ENCODE peak calls at places on chromosomes 11 and 22, in eight cellular contexts. Q, P, U, H, N, R, I and W are unnamed samples.

GRCh38 chr22:45552580-45553332 is 50.1 kb downstream of the FBLN1 start:
- DNase-seq in Q (no peak), P (no peak), U (peak), H (peak), N (peak), R (no peak), I (no peak), W (peak)

GRCh38 chr11:32538804-32539203 is 44.8 kb upstream of the EIF3M start:
- DNase-seq in Q (no peak), P (no peak), U (no peak), H (no peak), N (no peak), R (no peak), I (no peak), W (no peak)

GRCh38 chr11:75946531-75947530 is 131.8 kb downstream of the UVRAG start:
- DNase-seq in Q (peak), P (no peak), U (peak), H (peak), N (peak), R (no peak), I (no peak), W (no peak)

GRCh38 chr22:24138649-24139420 is 42.5 kb upstream of the SUSD2 start:
- DNase-seq in Q (no peak), P (no peak), U (no peak), H (no peak), N (no peak), R (no peak), I (no peak), W (peak)

GRCh38 chr11:6618117-6619020 is 853 bp downstream of the TPP1 start:
- DNase-seq in Q (no peak), P (no peak), U (peak), H (peak), N (no peak), R (peak), I (no peak), W (peak)

GRCh38 chr22:20093437-20093836 is 13.4 kb downstream of the DGCR8 start:
- DNase-seq in Q (no peak), P (no peak), U (no peak), H (no peak), N (no peak), R (no peak), I (no peak), W (peak)

GRCh38 chr11:65026810-65027209 is 429 bp upstream of the SNX15 start:
- DNase-seq in Q (no peak), P (no peak), U (peak), H (no peak), N (no peak), R (no peak), I (no peak), W (no peak)

GRCh38 chr22:32880906-32881596 is 79.5 kb downstream of the TIMP3 start:
- DNase-seq in Q (no peak), P (no peak), U (no peak), H (peak), N (no peak), R (no peak), I (no peak), W (no peak)

GRCh38 chr11:128467610-128468041 is 119.7 kb downstream of the ETS1 start:
- DNase-seq in Q (peak), P (no peak), U (peak), H (peak), N (no peak), R (no peak), I (no peak), W (peak)

GRCh38 chr11:78459738-78460137 is 42.1 kb upstream of the GAB2 start:
- DNase-seq in Q (no peak), P (no peak), U (no peak), H (no peak), N (no peak), R (no peak), I (no peak), W (no peak)

GRCh38 chr11:89136606-89137005 is 41.1 kb upstream of the TYR start:
- DNase-seq in Q (no peak), P (no peak), U (no peak), H (no peak), N (no peak), R (no peak), I (no peak), W (no peak)

GRCh38 chr11:86072211-86072610 is 3.3 kb upstream of the PICALM start:
- DNase-seq in Q (no peak), P (no peak), U (peak), H (no peak), N (no peak), R (no peak), I (no peak), W (no peak)

GRCh38 chr11:84420261-84420660 is 1134.1 kb upstream of the CCDC90B start:
- DNase-seq in Q (no peak), P (peak), U (peak), H (peak), N (peak), R (no peak), I (no peak), W (no peak)

GRCh38 chr11:1158681-1159525 is 1.1 kb downstream of the MUC5AC start:
- DNase-seq in Q (no peak), P (no peak), U (no peak), H (no peak), N (no peak), R (no peak), I (no peak), W (peak)

GRCh38 chr11:7246179-7246578 is 5.5 kb upstream of the SYT9 start:
- DNase-seq in Q (no peak), P (no peak), U (peak), H (no peak), N (no peak), R (no peak), I (no peak), W (no peak)

DNA sequence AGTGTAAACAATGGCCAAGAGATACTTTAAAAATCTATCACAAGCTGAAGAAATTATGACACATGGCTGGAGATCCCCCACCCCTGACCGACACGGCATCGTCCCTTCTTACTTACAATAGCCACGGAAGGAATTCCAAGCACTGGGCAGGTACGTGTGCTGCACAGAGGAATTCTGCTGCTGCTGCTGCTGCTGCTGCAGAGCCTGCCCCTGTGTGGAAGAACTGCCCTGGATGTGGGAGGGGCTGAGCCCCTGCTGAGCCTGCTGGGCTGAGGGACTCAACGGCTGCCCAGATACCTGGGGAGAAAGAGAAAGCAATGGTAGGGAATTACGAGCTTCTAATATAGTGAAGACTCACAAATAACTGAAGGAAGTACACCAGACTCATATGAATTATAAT is 15.0 kb upstream of the NFRKB start:
- DNase-seq in Q (no peak), P (no peak), U (no peak), H (no peak), N (peak), R (no peak), I (no peak), W (no peak)
- H3K27ac ChIP-seq in Q (no peak), P (no peak), U (no peak), H (no peak), N (no peak), R (no peak), I (no peak), W (no peak)

GRCh38 chr11:82718841-82719240 is 14.8 kb downstream of the FAM181B start:
- DNase-seq in Q (no peak), P (no peak), U (no peak), H (no peak), N (no peak), R (no peak), I (no peak), W (no peak)
- H2AFZ ChIP-seq in Q (no peak), P (no peak), U (no peak), H (no peak), N (peak), R (no peak), I (no peak), W (no peak)

DNA sequence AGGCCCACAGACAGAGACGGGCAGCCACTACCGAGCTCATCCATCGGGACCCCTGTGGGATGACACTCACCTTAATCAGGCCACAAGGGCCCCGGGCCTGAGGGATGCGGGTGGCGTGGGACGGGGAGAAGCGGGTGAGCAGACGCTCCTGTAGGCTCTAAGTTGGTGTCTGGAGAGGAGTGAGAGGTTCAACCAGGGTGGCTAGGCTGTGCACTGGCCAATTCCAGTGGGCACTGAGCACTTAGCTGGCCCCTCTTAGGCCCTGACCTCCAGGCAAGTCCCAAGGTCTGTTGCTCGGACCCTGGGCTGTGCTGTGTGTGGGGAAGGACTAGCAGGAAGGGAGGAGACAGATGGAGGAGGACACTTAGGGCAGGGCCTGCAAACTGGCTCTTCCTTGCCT is 139.3 kb downstream of the ST3GAL4 start:
- DNase-seq in Q (no peak), P (no peak), U (no peak), H (no peak), N (no peak), R (no peak), I (no peak), W (peak)
- H3K27ac ChIP-seq in Q (no peak), P (no peak), U (no peak), H (no peak), N (no peak), R (no peak), I (no peak), W (no peak)

DNA sequence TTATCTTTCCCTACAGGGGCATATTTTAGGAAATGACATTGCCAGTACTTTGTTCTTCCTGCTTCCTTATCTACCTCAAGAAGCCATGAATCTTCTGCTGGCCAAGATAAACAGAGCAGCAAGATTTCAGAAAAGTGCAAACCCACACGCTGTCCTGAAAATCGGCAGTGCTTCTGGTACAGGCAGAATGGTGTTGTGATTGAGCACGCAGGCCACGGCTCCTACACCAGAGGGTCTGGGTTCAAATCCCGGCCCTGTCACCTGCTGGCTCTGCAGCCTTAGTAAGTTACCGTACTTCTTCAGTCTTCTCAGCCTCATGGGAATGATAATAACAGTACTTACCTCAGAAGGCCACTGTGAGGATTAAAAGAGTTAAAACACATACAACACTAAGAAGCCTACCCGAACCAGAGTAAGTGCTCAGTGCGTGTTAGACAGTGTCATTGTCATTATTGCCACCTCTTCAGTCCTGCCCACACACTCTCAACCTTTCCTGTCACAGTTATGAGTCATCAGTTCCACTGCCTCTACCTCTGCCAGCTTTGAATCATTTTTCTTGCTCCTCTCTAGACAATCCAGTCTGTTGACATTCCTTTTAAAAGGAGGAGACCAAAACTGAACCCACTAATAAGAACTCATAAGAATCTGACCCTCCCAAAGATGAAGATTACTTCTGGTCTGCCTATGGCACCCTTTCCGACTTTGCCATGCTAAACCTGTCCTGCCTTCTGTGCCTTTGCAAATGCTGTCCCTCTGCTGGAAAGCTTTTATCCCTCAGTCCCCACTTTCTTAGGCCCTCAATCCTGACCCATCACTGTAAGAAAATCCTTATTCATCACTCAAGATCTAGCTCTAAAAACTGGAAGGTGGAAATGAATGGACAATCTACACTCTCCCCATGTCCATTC is 10.7 kb downstream of the MPZL3 start:
- DNase-seq in Q (peak), P (no peak), U (peak), H (no peak), N (no peak), R (no peak), I (no peak), W (no peak)
- H2AFZ ChIP-seq in Q (no peak), P (no peak), U (no peak), H (no peak), N (no peak), R (no peak), I (no peak), W (no peak)

GRCh38 chr11:125335101-125335500 is 161.0 kb downstream of the FEZ1 start:
- DNase-seq in Q (no peak), P (no peak), U (no peak), H (no peak), N (no peak), R (no peak), I (no peak), W (no peak)

GRCh38 chr11:125337836-125338235 is 158.2 kb downstream of the FEZ1 start:
- DNase-seq in Q (no peak), P (no peak), U (peak), H (no peak), N (no peak), R (no peak), I (no peak), W (no peak)

GRCh38 chr11:125341676-125342075 is 154.4 kb downstream of the FEZ1 start:
- DNase-seq in Q (no peak), P (no peak), U (no peak), H (no peak), N (no peak), R (no peak), I (no peak), W (no peak)

GRCh38 chr11:125338886-125339811 is 156.9 kb downstream of the FEZ1 start:
- DNase-seq in Q (no peak), P (no peak), U (peak), H (peak), N (no peak), R (no peak), I (no peak), W (no peak)

GRCh38 chr11:125338435-125338834 is 157.6 kb downstream of the FEZ1 start:
- DNase-seq in Q (no peak), P (no peak), U (no peak), H (no peak), N (no peak), R (no peak), I (no peak), W (no peak)
- H3K27ac ChIP-seq in Q (no peak), P (no peak), U (peak), H (no peak), N (no peak), R (no peak), I (no peak), W (no peak)

GRCh38 chr11:34916810-34917780 is 677 bp downstream of the PDHX start:
- DNase-seq in Q (peak), P (no peak), U (peak), H (peak), N (peak), R (peak), I (peak), W (peak)
- H2AFZ ChIP-seq in Q (no peak), P (peak), U (peak), H (peak), N (peak), R (peak), I (peak), W (peak)

GRCh38 chr22:38489142-38489541 is 17.0 kb downstream of the DDX17 start:
- DNase-seq in Q (no peak), P (no peak), U (no peak), H (no peak), N (no peak), R (no peak), I (no peak), W (no peak)

GRCh38 chr22:38490915-38491314 is 15.2 kb downstream of the DDX17 start:
- DNase-seq in Q (no peak), P (no peak), U (peak), H (peak), N (no peak), R (no peak), I (no peak), W (no peak)

GRCh38 chr22:38489561-38490133 is 16.5 kb downstream of the DDX17 start:
- DNase-seq in Q (no peak), P (no peak), U (no peak), H (no peak), N (no peak), R (no peak), I (no peak), W (no peak)

GRCh38 chr22:38491707-38492348 is 14.3 kb downstream of the DDX17 start:
- DNase-seq in Q (no peak), P (no peak), U (no peak), H (no peak), N (no peak), R (no peak), I (no peak), W (no peak)

DNA sequence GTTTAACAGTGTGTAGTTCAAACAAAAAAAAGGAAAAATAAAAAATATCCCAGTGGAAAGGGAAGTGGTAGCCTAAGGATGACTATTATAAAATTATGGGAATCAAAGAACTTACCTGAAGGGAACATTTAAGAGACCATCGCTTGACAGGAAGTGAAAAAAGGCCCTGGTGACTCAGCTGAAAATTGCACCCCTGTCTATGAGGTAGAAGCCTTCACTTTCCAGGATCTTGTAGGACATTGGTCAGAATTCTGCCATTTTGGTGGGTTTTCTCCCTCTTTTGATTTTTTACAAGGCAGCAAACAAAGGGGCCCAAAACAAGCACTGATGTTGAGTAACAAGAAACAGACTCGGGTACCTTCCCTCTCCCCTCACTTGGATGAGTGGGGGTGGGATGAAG is 15.6 kb downstream of the DDX17 start:
- DNase-seq in Q (no peak), P (no peak), U (no peak), H (no peak), N (no peak), R (no peak), I (no peak), W (no peak)
- H3K27ac ChIP-seq in Q (peak), P (no peak), U (peak), H (peak), N (peak), R (no peak), I (no peak), W (peak)

GRCh38 chr11:18526521-18527296 is at the start of gene TSG101:
- DNase-seq in Q (peak), P (peak), U (peak), H (peak), N (peak), R (peak), I (peak), W (peak)

GRCh38 chr11:18523079-18523478 is 3.7 kb downstream of the TSG101 start:
- DNase-seq in Q (no peak), P (no peak), U (peak), H (no peak), N (no peak), R (no peak), I (no peak), W (no peak)

GRCh38 chr11:18527512-18527911 is 770 bp upstream of the TSG101 start:
- DNase-seq in Q (no peak), P (no peak), U (peak), H (peak), N (no peak), R (peak), I (no peak), W (peak)

GRCh38 chr11:18524248-18524647 is 2.5 kb downstream of the TSG101 start:
- DNase-seq in Q (no peak), P (no peak), U (no peak), H (no peak), N (no peak), R (no peak), I (no peak), W (no peak)

DNA sequence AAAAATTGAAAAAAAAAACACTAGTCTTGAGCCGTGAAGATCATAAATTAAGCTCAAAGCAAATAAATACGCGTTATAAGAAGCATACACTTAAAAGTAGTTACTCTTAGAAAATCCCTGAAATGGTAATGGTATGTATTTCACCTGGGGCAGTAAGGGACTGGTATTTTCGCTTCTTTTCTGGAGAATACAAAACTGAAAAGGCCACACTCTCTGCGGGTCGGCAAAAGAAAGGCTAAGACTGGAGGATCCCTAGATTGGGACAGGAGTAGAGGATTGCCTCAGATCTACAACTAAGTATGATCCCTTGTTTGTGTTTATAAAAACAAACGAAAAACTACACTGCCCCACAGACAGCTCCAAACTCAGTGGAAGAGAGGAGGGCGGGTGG is 617 bp downstream of the TSG101 start:
- DNase-seq in Q (no peak), P (no peak), U (no peak), H (no peak), N (no peak), R (no peak), I (no peak), W (peak)
- H2AFZ ChIP-seq in Q (no peak), P (peak), U (peak), H (peak), N (peak), R (peak), I (no peak), W (peak)

GRCh38 chr22:40844951-40845350 is 11.5 kb downstream of the ST13 start:
- DNase-seq in Q (no peak), P (no peak), U (no peak), H (no peak), N (no peak), R (no peak), I (no peak), W (peak)
- H3K27ac ChIP-seq in Q (no peak), P (no peak), U (no peak), H (no peak), N (no peak), R (no peak), I (no peak), W (no peak)

DNA sequence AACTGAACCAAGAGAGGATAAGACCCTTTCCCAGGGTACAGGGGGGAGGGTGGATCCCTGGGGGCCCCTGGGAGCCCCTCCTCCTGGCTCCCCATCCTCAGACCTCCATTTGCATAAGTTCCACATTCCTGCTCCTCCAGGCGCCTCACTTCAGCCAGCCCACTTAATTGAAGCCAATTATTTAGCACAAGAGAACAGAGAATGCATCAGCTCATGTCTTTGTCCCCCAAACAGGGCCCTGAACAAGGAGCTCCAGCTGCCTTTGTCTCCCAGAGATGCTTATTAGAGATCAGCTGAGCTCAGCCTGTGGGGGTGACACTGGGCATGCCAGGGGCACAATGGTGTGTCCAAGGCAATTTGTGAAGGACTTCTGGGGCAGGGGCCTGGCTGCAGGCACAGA is 89.9 kb upstream of the PRDM11 start:
- DNase-seq in Q (no peak), P (peak), U (no peak), H (no peak), N (peak), R (no peak), I (peak), W (no peak)
- H2AFZ ChIP-seq in Q (no peak), P (no peak), U (no peak), H (no peak), N (peak), R (no peak), I (no peak), W (no peak)